ENCODE peak calls at places on chromosomes 6 and 20, in six cellular contexts. N, P, C, T, Q and J are unnamed samples.
A peak's percentile ranks its signal among the peaks of the same experiment; 100 is the strongest.

GRCh38 chr20:60132827-60133549 is 174.8 kb downstream of the CDH26 start:
- DNase-seq in N (no peak), P (no peak), Q (no peak), T (no peak), C (no peak), J (no peak)

GRCh38 chr20:2978519-2978918 is 64.9 kb upstream of the GNRH2 start:
- DNase-seq in Q (no peak), P (no peak), N (no peak), T (no peak), C (no peak), J (no peak)

GRCh38 chr20:46206025-46206424 is 87.9 kb downstream of the CD40 start:
- DNase-seq in Q (no peak), N (peak; percentile 68), P (no peak), T (peak; percentile 28), C (no peak), J (peak; percentile 97)

GRCh38 chr6:11196511-11197174 is 35.8 kb downstream of the NEDD9 start:
- DNase-seq in N (no peak), P (peak; percentile 42), T (peak; percentile 85), C (no peak), Q (no peak), J (peak; percentile 55)

GRCh38 chr6:109478222-109478805 is 4.7 kb downstream of the ZBTB24 start:
- DNase-seq in N (no peak), Q (no peak), C (no peak), T (no peak), P (no peak), J (no peak)

GRCh38 chr6:13666194-13667105 is 45.2 kb downstream of the RANBP9 start:
- DNase-seq in N (peak; percentile 65), C (no peak), Q (no peak), T (no peak), P (no peak), J (no peak)

GRCh38 chr20:63957690-63958441 is 1.6 kb upstream of the UCKL1 start:
- DNase-seq in T (peak; percentile 23), Q (peak; percentile 98), C (peak; percentile 67), N (peak; percentile 50), P (no peak), J (no peak)

GRCh38 chr6:134317471-134318131 is at the start of gene SGK1:
- DNase-seq in Q (peak; percentile 65), N (peak; percentile 17), T (peak; percentile 49), P (peak; percentile 30), C (no peak), J (no peak)

GRCh38 chr6:29834564-29835436 is 7.2 kb downstream of the HLA-G start:
- DNase-seq in N (peak; percentile 62), T (no peak), C (no peak), P (peak; percentile 33), Q (peak; percentile 72), J (no peak)

GRCh38 chr6:537114-537513 is 119.8 kb downstream of the HUS1B start:
- DNase-seq in N (no peak), Q (no peak), C (no peak), T (no peak), P (no peak), J (no peak)

GRCh38 chr6:12548526-12548925 is 168.0 kb upstream of the PHACTR1 start:
- DNase-seq in C (no peak), Q (no peak), N (no peak), P (no peak), T (peak; percentile 59), J (peak; percentile 82)

GRCh38 chr6:43798688-43799444 is 28.9 kb downstream of the VEGFA start:
- DNase-seq in P (no peak), N (peak; percentile 97), T (peak; percentile 85), Q (no peak), C (peak; percentile 92), J (no peak)

GRCh38 chr6:35544748-35545361 is 32.2 kb upstream of the TULP1 start:
- DNase-seq in T (no peak), C (no peak), P (no peak), N (peak; percentile 53), Q (peak; percentile 51), J (no peak)

GRCh38 chr6:12578751-12579150 is 137.8 kb upstream of the PHACTR1 start:
- DNase-seq in T (peak; percentile 74), C (no peak), Q (no peak), N (peak; percentile 73), P (no peak), J (peak; percentile 81)

GRCh38 chr6:158022749-158023596 is 41.3 kb downstream of the SYNJ2 start:
- DNase-seq in T (no peak), Q (no peak), C (no peak), N (no peak), P (no peak), J (no peak)

GRCh38 chr20:62501801-62502495 is 26.2 kb upstream of the GATA5 start:
- DNase-seq in Q (no peak), C (no peak), N (peak; percentile 48), P (no peak), T (peak; percentile 63), J (no peak)

GRCh38 chr6:47836639-47837038 is 54.8 kb downstream of the OPN5 start:
- DNase-seq in Q (no peak), T (no peak), N (peak; percentile 28), P (no peak), C (no peak), J (no peak)

GRCh38 chr6:158211273-158212055 is 43.3 kb downstream of the GTF2H5 start:
- DNase-seq in P (no peak), Q (no peak), C (no peak), T (peak; percentile 49), N (peak; percentile 41), J (peak; percentile 89)

GRCh38 chr6:98041072-98041471 is 758.1 kb upstream of the MMS22L start:
- DNase-seq in T (no peak), Q (no peak), N (no peak), C (no peak), P (no peak), J (no peak)

GRCh38 chr6:98039876-98040605 is 757.0 kb upstream of the MMS22L start:
- DNase-seq in N (peak; percentile 10), T (peak; percentile 0), Q (peak; percentile 56), C (no peak), P (no peak), J (no peak)

GRCh38 chr6:98041921-98042320 is 758.9 kb upstream of the MMS22L start:
- DNase-seq in N (no peak), T (no peak), C (no peak), P (no peak), Q (no peak), J (no peak)

GRCh38 chr6:98037571-98037970 is 754.6 kb upstream of the MMS22L start:
- DNase-seq in N (peak; percentile 12), T (no peak), C (no peak), Q (no peak), P (no peak), J (no peak)

GRCh38 chr6:98039443-98039842 is 756.4 kb upstream of the MMS22L start:
- DNase-seq in P (no peak), C (no peak), Q (peak; percentile 63), T (no peak), N (no peak), J (no peak)
- H2AFZ ChIP-seq in P (peak overlapping the region; percentile 50), C (no peak overlapping the region), Q (no peak overlapping the region), T (no peak overlapping the region), N (no peak overlapping the region), J (no peak overlapping the region)

DNA sequence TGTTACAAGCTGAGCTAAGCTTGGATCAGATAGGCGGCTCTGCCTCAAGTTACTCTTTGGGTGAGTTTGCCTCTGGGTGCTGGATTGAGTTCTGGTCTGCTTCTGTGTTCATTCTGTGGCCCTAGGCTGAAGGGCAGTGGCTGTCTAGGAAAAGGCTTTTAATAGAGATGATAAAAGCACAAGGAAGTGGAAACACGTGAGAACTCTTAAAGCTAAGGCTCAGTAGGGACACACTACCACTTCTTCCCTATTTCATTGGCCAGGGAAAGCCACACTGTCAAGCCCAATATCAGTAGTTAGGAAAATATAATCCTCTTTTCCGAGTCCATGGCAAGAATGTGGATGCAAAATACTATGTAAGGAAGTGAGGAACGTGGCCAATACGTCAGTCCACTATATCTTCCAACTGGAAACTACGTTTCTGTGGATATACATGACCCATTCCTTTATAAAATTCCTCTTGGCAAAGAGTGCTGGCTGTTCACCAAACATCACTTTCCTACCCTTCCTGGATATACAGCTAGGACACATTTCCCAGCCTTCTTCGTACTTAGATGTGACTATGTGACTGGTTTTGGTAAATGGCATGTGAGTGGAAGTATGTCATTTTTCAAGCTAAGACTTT is 126.4 kb upstream of the RNF24 start:
- DNase-seq in N (no peak), Q (no peak), C (no peak), P (no peak), T (no peak), J (no peak)
- H2AFZ ChIP-seq in N (no peak overlapping the region), Q (no peak overlapping the region), C (no peak overlapping the region), P (no peak overlapping the region), T (no peak overlapping the region), J (no peak overlapping the region)

GRCh38 chr6:3157151-3157933 is at the start of gene TUBB2A:
- DNase-seq in Q (peak; percentile 78), N (peak; percentile 81), C (peak; percentile 35), P (peak; percentile 80), T (peak; percentile 78), J (peak; percentile 100)
- H2AFZ ChIP-seq in Q (no peak within 1 kb of the TSS), N (peak within 1 kb of the TSS; percentile 86), C (no peak within 1 kb of the TSS), P (peak within 1 kb of the TSS; percentile 94), T (peak within 1 kb of the TSS; percentile 75), J (peak within 1 kb of the TSS; percentile 41)

GRCh38 chr6:143678980-143679379 is 1.2 kb downstream of the PHACTR2 start:
- DNase-seq in Q (no peak), P (no peak), C (no peak), T (no peak), N (peak; percentile 47), J (no peak)

GRCh38 chr6:143677577-143677890 is 231 bp upstream of the PHACTR2 start:
- DNase-seq in P (no peak), C (no peak), N (no peak), T (no peak), Q (no peak), J (no peak)

GRCh38 chr6:143680157-143680556 is 2.4 kb downstream of the PHACTR2 start:
- DNase-seq in Q (no peak), P (no peak), N (no peak), T (no peak), C (no peak), J (no peak)

GRCh38 chr6:143676437-143677045 is 1.2 kb upstream of the PHACTR2 start:
- DNase-seq in P (no peak), T (no peak), N (no peak), C (no peak), Q (no peak), J (no peak)

DNA sequence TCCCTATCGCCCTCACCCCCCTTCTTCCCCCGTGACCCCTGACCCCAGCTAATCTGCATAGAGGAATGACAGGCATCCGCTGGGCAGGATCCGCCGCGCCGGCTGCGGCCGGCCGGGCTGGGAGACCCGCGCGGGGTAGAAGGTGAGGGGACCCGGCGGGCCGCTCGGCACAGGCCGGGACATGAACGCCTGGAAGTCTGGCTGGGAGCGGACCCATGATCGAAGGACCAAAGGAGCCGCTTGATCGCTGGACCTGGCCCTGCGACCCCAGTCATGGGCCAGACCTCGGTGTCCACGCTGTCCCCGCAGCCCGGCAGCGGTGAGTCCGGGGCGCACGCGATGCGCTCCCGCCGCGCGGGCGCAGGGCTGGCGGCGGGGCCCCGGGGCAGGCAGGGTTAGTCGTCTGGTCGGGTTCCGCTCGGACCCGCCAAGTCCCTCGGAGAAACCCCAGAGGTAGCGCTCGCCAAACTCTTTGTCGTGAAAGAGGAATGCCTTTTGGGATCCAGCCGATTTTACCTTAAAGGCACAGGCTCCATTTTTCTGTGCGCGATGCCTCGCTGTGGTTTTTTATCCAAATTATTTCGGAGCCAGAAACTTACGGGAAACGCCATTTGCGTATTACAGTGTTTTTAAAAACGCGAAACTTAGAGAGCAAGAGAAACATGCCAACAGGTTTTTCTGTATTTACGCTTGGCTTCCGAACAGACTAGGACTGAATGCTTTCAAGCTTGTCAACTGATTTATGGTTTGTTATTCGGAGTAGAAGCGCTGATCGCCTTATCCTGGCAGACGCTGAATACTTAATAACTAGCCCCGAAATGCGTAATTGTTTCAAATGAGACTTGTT is at the start of gene PHACTR2:
- DNase-seq in N (peak; percentile 57), Q (peak; percentile 85), C (peak; percentile 54), P (peak; percentile 90), T (peak; percentile 71), J (peak; percentile 88)
- H2AFZ ChIP-seq in N (peak within 1 kb of the TSS; percentile 61), Q (no peak within 1 kb of the TSS), C (peak within 1 kb of the TSS; percentile 10), P (peak within 1 kb of the TSS; percentile 98), T (peak within 1 kb of the TSS; percentile 93), J (peak within 1 kb of the TSS; percentile 90)